ENCODE peak calls at places on chromosomes 7 and 10, in six cellular contexts. U, M, R, O, F and L are unnamed samples.

GRCh38 chr10:126955934-126956711 is 50.9 kb downstream of the DOCK1 start:
- DNase-seq in U (no peak), M (no peak), R (no peak), O (no peak), F (no peak), L (no peak)

GRCh38 chr7:107937514-107937913 is 46.5 kb downstream of the DLD start:
- DNase-seq in U (no peak), M (no peak), R (no peak), O (peak; percentile 32), F (peak; percentile 85), L (no peak)

GRCh38 chr10:29141761-29142160 is 147.1 kb upstream of the LYZL1 start:
- DNase-seq in U (peak; percentile 46), M (no peak), R (no peak), O (no peak), F (no peak), L (peak; percentile 57)

GRCh38 chr10:47277352-47278151 is 22.4 kb upstream of the GDF10 start:
- DNase-seq in U (no peak), M (no peak), R (no peak), O (peak; percentile 9), F (no peak), L (no peak)

GRCh38 chr10:120799849-120800248 is 51.3 kb upstream of the WDR11 start:
- DNase-seq in U (no peak), M (no peak), R (no peak), O (no peak), F (no peak), L (no peak)

GRCh38 chr7:120770206-120770605 is 87.7 kb downstream of the TSPAN12 start:
- DNase-seq in U (no peak), M (no peak), R (no peak), O (no peak), F (no peak), L (no peak)

GRCh38 chr10:102311025-102311420 is 65.7 kb downstream of the GBF1 start:
- DNase-seq in U (no peak), M (no peak), R (no peak), O (no peak), F (no peak), L (no peak)

GRCh38 chr10:53314856-53315255 is 542.3 kb upstream of the MBL2 start:
- DNase-seq in U (peak; percentile 96), M (no peak), R (peak; percentile 78), O (peak; percentile 53), F (no peak), L (peak; percentile 94)